ENCODE peak calls at places on chromosomes 6 and 20, in four cellular contexts. One of them, this sample, is unnamed.

GRCh38 chr6:125787791-125788190 is 3.0 kb upstream of the NCOA7 start:
- DNase-seq in osteocyte: no peak
- DNase-seq in fibroblast of pulmonary artery: peak
- DNase-seq in mesothelial cell of epicardium: no peak
- DNase-seq in this sample: no peak

GRCh38 chr6:121823437-121823851 is 388.0 kb downstream of the GJA1 start:
- DNase-seq in fibroblast of pulmonary artery: peak
- DNase-seq in osteocyte: no peak
- DNase-seq in mesothelial cell of epicardium: no peak
- DNase-seq in this sample: no peak

GRCh38 chr6:20811112-20811746 is 277.0 kb downstream of the CDKAL1 start:
- DNase-seq in osteocyte: no peak
- DNase-seq in mesothelial cell of epicardium: no peak
- DNase-seq in fibroblast of pulmonary artery: peak
- DNase-seq in this sample: peak

GRCh38 chr6:41470341-41471063 is 75.7 kb upstream of the FOXP4 start:
- DNase-seq in mesothelial cell of epicardium: no peak
- DNase-seq in fibroblast of pulmonary artery: peak
- DNase-seq in osteocyte: no peak
- DNase-seq in this sample: peak

GRCh38 chr20:46586724-46587123 is 36.3 kb upstream of the OCSTAMP start:
- DNase-seq in osteocyte: no peak
- DNase-seq in fibroblast of pulmonary artery: no peak
- DNase-seq in mesothelial cell of epicardium: no peak
- DNase-seq in this sample: no peak

GRCh38 chr6:91018586-91018985 is 431.7 kb upstream of the MAP3K7 start:
- DNase-seq in osteocyte: no peak
- DNase-seq in mesothelial cell of epicardium: no peak
- DNase-seq in fibroblast of pulmonary artery: no peak
- DNase-seq in this sample: no peak

GRCh38 chr6:112309244-112309643 is 37.9 kb upstream of the RFPL4B start:
- DNase-seq in mesothelial cell of epicardium: no peak
- DNase-seq in fibroblast of pulmonary artery: no peak
- DNase-seq in osteocyte: no peak
- DNase-seq in this sample: peak

GRCh38 chr6:167350731-167351655 is 26.1 kb downstream of the TTLL2 start:
- DNase-seq in mesothelial cell of epicardium: peak
- DNase-seq in osteocyte: peak
- DNase-seq in fibroblast of pulmonary artery: peak
- DNase-seq in this sample: peak

GRCh38 chr20:63738687-63739128 is 868 bp upstream of the SLC2A4RG start:
- DNase-seq in osteocyte: no peak
- DNase-seq in fibroblast of pulmonary artery: no peak
- DNase-seq in mesothelial cell of epicardium: no peak
- DNase-seq in this sample: no peak

GRCh38 chr6:41462980-41463930 is 82.9 kb upstream of the FOXP4 start:
- DNase-seq in mesothelial cell of epicardium: no peak
- DNase-seq in osteocyte: no peak
- DNase-seq in fibroblast of pulmonary artery: peak
- DNase-seq in this sample: peak

GRCh38 chr6:148128014-148128730 is 214.5 kb upstream of the SASH1 start:
- DNase-seq in mesothelial cell of epicardium: no peak
- DNase-seq in osteocyte: no peak
- DNase-seq in fibroblast of pulmonary artery: peak
- DNase-seq in this sample: peak

GRCh38 chr6:159039885-159040258 is 4.9 kb downstream of the TAGAP start:
- DNase-seq in fibroblast of pulmonary artery: no peak
- DNase-seq in osteocyte: no peak
- DNase-seq in mesothelial cell of epicardium: no peak
- DNase-seq in this sample: no peak

GRCh38 chr6:158376650-158377081 is 64.4 kb downstream of the TULP4 start:
- DNase-seq in osteocyte: peak
- DNase-seq in fibroblast of pulmonary artery: peak
- DNase-seq in mesothelial cell of epicardium: no peak
- DNase-seq in this sample: peak

GRCh38 chr20:49328790-49329189 is 50.9 kb upstream of the ZNFX1 start:
- DNase-seq in osteocyte: no peak
- DNase-seq in mesothelial cell of epicardium: no peak
- DNase-seq in fibroblast of pulmonary artery: no peak
- DNase-seq in this sample: no peak

GRCh38 chr6:693737-694038 is 749 bp upstream of the EXOC2 start:
- DNase-seq in osteocyte: no peak
- DNase-seq in fibroblast of pulmonary artery: no peak
- DNase-seq in mesothelial cell of epicardium: no peak
- DNase-seq in this sample: no peak

GRCh38 chr6:56551409-56552120 is 91.1 kb downstream of the DST start:
- DNase-seq in mesothelial cell of epicardium: no peak
- DNase-seq in fibroblast of pulmonary artery: no peak
- DNase-seq in osteocyte: no peak
- DNase-seq in this sample: no peak

GRCh38 chr20:51386586-51386985 is 155.9 kb downstream of the NFATC2 start:
- DNase-seq in mesothelial cell of epicardium: no peak
- DNase-seq in osteocyte: no peak
- DNase-seq in fibroblast of pulmonary artery: no peak
- DNase-seq in this sample: no peak

GRCh38 chr20:64057628-64058498 is 5.1 kb upstream of the TCEA2 start:
- DNase-seq in fibroblast of pulmonary artery: peak
- DNase-seq in mesothelial cell of epicardium: peak
- DNase-seq in osteocyte: peak
- DNase-seq in this sample: peak

GRCh38 chr20:38471987-38472512 is 593 bp upstream of the RALGAPB start:
- DNase-seq in osteocyte: peak
- DNase-seq in mesothelial cell of epicardium: no peak
- DNase-seq in fibroblast of pulmonary artery: no peak
- DNase-seq in this sample: no peak

GRCh38 chr6:8059129-8059528 is 5.1 kb downstream of the BLOC1S5 start:
- DNase-seq in fibroblast of pulmonary artery: peak
- DNase-seq in osteocyte: no peak
- DNase-seq in mesothelial cell of epicardium: no peak
- DNase-seq in this sample: peak

GRCh38 chr6:85473748-85474147 is 23.9 kb downstream of the NT5E start:
- DNase-seq in osteocyte: no peak
- DNase-seq in fibroblast of pulmonary artery: no peak
- DNase-seq in mesothelial cell of epicardium: no peak
- DNase-seq in this sample: no peak

GRCh38 chr6:111565316-111566221 is 40.1 kb downstream of the TRAF3IP2 start:
- DNase-seq in fibroblast of pulmonary artery: no peak
- DNase-seq in osteocyte: no peak
- DNase-seq in mesothelial cell of epicardium: no peak
- DNase-seq in this sample: peak

GRCh38 chr6:32825966-32826365 is 9.2 kb upstream of the HLA-DOB start:
- DNase-seq in mesothelial cell of epicardium: no peak
- DNase-seq in osteocyte: no peak
- DNase-seq in fibroblast of pulmonary artery: peak
- DNase-seq in this sample: peak

GRCh38 chr6:46771556-46771955 is 21.6 kb upstream of the MEP1A start:
- DNase-seq in fibroblast of pulmonary artery: no peak
- DNase-seq in mesothelial cell of epicardium: no peak
- DNase-seq in osteocyte: no peak
- DNase-seq in this sample: no peak

GRCh38 chr20:45456632-45457031 is 12.9 kb upstream of the WFDC2 start:
- DNase-seq in fibroblast of pulmonary artery: peak
- DNase-seq in mesothelial cell of epicardium: no peak
- DNase-seq in osteocyte: no peak
- DNase-seq in this sample: peak

GRCh38 chr20:47334022-47334551 is 22.4 kb downstream of the ZMYND8 start:
- DNase-seq in mesothelial cell of epicardium: no peak
- DNase-seq in fibroblast of pulmonary artery: peak
- DNase-seq in osteocyte: no peak
- DNase-seq in this sample: peak

GRCh38 chr6:40349566-40350192 is 237.5 kb downstream of the LRFN2 start:
- DNase-seq in osteocyte: peak
- DNase-seq in fibroblast of pulmonary artery: no peak
- DNase-seq in mesothelial cell of epicardium: no peak
- DNase-seq in this sample: no peak

DNA sequence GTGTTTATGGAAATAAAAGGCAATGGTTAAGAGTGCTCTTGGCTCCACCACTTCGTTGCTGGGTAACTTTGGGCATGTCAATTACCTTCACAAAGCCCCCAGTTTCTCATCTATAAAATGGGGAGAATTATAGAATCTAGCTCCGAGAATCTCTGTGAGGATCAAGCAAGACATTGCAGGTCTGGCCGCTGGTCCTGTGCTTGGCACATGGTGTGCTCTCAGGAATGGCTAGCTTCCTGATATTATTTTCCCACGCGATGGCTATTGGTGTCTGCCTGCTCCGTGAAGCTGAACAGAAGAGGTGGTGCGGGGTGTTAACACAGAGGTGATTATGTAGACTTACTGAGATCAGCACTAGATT is 57.0 kb downstream of the NOX3 start:
- DNase-seq in mesothelial cell of epicardium: no peak
- DNase-seq in fibroblast of pulmonary artery: no peak
- DNase-seq in osteocyte: no peak
- DNase-seq in this sample: no peak
- TF ChIP-seq CTCF in mesothelial cell of epicardium: no peak
- TF ChIP-seq CTCF in fibroblast of pulmonary artery: no peak
- TF ChIP-seq CTCF in osteocyte: no peak
- TF ChIP-seq CTCF in this sample: no peak

GRCh38 chr20:34472246-34472925 is 43.8 kb upstream of the DYNLRB1 start:
- DNase-seq in mesothelial cell of epicardium: no peak
- DNase-seq in osteocyte: no peak
- DNase-seq in fibroblast of pulmonary artery: peak
- DNase-seq in this sample: peak
- TF ChIP-seq CTCF in mesothelial cell of epicardium: no peak
- TF ChIP-seq CTCF in osteocyte: no peak
- TF ChIP-seq CTCF in fibroblast of pulmonary artery: no peak
- TF ChIP-seq CTCF in this sample: no peak

GRCh38 chr20:62686869-62687830 is 21.5 kb upstream of the NTSR1 start:
- DNase-seq in osteocyte: no peak
- DNase-seq in fibroblast of pulmonary artery: no peak
- DNase-seq in mesothelial cell of epicardium: no peak
- DNase-seq in this sample: peak

GRCh38 chr20:62691485-62691884 is 17.2 kb upstream of the NTSR1 start:
- DNase-seq in fibroblast of pulmonary artery: no peak
- DNase-seq in osteocyte: no peak
- DNase-seq in mesothelial cell of epicardium: no peak
- DNase-seq in this sample: no peak

GRCh38 chr20:62688083-62688482 is 20.6 kb upstream of the NTSR1 start:
- DNase-seq in osteocyte: no peak
- DNase-seq in fibroblast of pulmonary artery: no peak
- DNase-seq in mesothelial cell of epicardium: no peak
- DNase-seq in this sample: no peak

GRCh38 chr20:62689861-62690644 is 18.6 kb upstream of the NTSR1 start:
- DNase-seq in mesothelial cell of epicardium: no peak
- DNase-seq in fibroblast of pulmonary artery: no peak
- DNase-seq in osteocyte: no peak
- DNase-seq in this sample: no peak

GRCh38 chr20:62688855-62689460 is 19.7 kb upstream of the NTSR1 start:
- DNase-seq in mesothelial cell of epicardium: no peak
- DNase-seq in fibroblast of pulmonary artery: no peak
- DNase-seq in osteocyte: no peak
- DNase-seq in this sample: no peak
- TF ChIP-seq CTCF in mesothelial cell of epicardium: no peak
- TF ChIP-seq CTCF in fibroblast of pulmonary artery: peak
- TF ChIP-seq CTCF in osteocyte: peak
- TF ChIP-seq CTCF in this sample: no peak

GRCh38 chr6:17987576-17988421 is at the start of gene KIF13A:
- DNase-seq in fibroblast of pulmonary artery: peak
- DNase-seq in mesothelial cell of epicardium: peak
- DNase-seq in osteocyte: peak
- DNase-seq in this sample: peak
- TF ChIP-seq CTCF in fibroblast of pulmonary artery: no peak
- TF ChIP-seq CTCF in mesothelial cell of epicardium: no peak
- TF ChIP-seq CTCF in osteocyte: peak
- TF ChIP-seq CTCF in this sample: no peak

This sample was measured in MCF 10A.